ENCODE peak calls at places on chromosomes 7 and 10, in seven cellular contexts. M is cardiac muscle cell; E is BE2C; T is PC-3; O is effector memory CD4-positive, alpha-beta T cell; Z is right lobe of liver; S is body of pancreas. Y is an unnamed sample. For H3K36me3, the result is how much of the 10 kb centered on the place peaks cover.

GRCh38 chr10:6647811-6648526 is 67.9 kb upstream of the PRKCQ start:
- DNase-seq in M (peak), E (peak), T (peak), O (peak), Z (peak), S (peak), Y (peak)

GRCh38 chr7:121385800-121386179 is 10.3 kb downstream of the FAM3C start:
- DNase-seq in M (peak), E (no peak), T (no peak), O (no peak), Z (no peak), S (no peak), Y (no peak)

GRCh38 chr10:6195376-6195775 is 7.4 kb upstream of the PFKFB3 start:
- DNase-seq in M (peak), E (no peak), T (no peak), O (no peak), Z (no peak), S (no peak), Y (peak)

GRCh38 chr10:88194041-88194887 is 330.8 kb downstream of the PTEN start:
- DNase-seq in M (peak), E (no peak), T (no peak), O (peak), Z (no peak), S (no peak), Y (no peak)

GRCh38 chr10:125868372-125868975 is 12.6 kb downstream of the DHX32 start:
- DNase-seq in M (peak), E (no peak), T (peak), O (no peak), Z (no peak), S (peak), Y (peak)

GRCh38 chr10:95196053-95196452 is 2.0 kb downstream of the ACSM6 start:
- DNase-seq in M (no peak), E (no peak), T (no peak), O (no peak), Z (no peak), S (no peak), Y (no peak)

GRCh38 chr10:44935201-44935960 is 24.2 kb upstream of the RASSF4 start:
- DNase-seq in M (peak), E (no peak), T (no peak), O (no peak), Z (no peak), S (peak), Y (peak)

GRCh38 chr10:30587522-30588031 is 42.0 kb downstream of the LYZL2 start:
- DNase-seq in M (no peak), E (no peak), T (no peak), O (no peak), Z (peak), S (peak), Y (no peak)

GRCh38 chr10:109429956-109430760 is 493.2 kb downstream of the XPNPEP1 start:
- DNase-seq in M (peak), E (no peak), T (peak), O (no peak), Z (no peak), S (no peak), Y (peak)

GRCh38 chr7:128098629-128099028 is 67.4 kb upstream of the LRRC4 start:
- DNase-seq in M (no peak), E (no peak), T (no peak), O (no peak), Z (no peak), S (no peak), Y (no peak)

GRCh38 chr7:101816499-101817030 is 861 bp upstream of the CUX1 start:
- DNase-seq in M (peak), E (peak), T (peak), O (no peak), Z (peak), S (peak), Y (peak)

GRCh38 chr10:6396652-6397051 is 183.4 kb downstream of the PRKCQ start:
- DNase-seq in M (peak), E (no peak), T (peak), O (no peak), Z (no peak), S (no peak), Y (peak)

GRCh38 chr10:110755781-110756180 is 111.6 kb downstream of the RBM20 start:
- DNase-seq in M (no peak), E (no peak), T (no peak), O (no peak), Z (no peak), S (no peak), Y (no peak)

GRCh38 chr7:73941836-73942551 is 81.0 kb downstream of the TMEM270 start:
- DNase-seq in M (peak), E (no peak), T (peak), O (no peak), Z (no peak), S (no peak), Y (peak)

GRCh38 chr7:21305455-21306235 is 122.2 kb upstream of the SP4 start:
- DNase-seq in M (no peak), E (no peak), T (peak), O (no peak), Z (no peak), S (no peak), Y (no peak)

GRCh38 chr10:79322616-79323566 is 24.4 kb upstream of the PPIF start:
- DNase-seq in M (peak), E (no peak), T (peak), O (peak), Z (no peak), S (no peak), Y (peak)

GRCh38 chr10:117131390-117132327 is 6.4 kb downstream of the VAX1 start:
- DNase-seq in M (no peak), E (no peak), T (no peak), O (no peak), Z (no peak), S (no peak), Y (no peak)
- H3K36me3 ChIP-seq in M (under half), E (under half), T (under half), O (under half), Z (under half), S (under half), Y (under half)

GRCh38 chr7:43590862-43591550 is 8.1 kb downstream of the STK17A start:
- DNase-seq in M (no peak), E (no peak), T (no peak), O (no peak), Z (no peak), S (no peak), Y (no peak)

GRCh38 chr7:43592321-43592720 is 9.4 kb downstream of the STK17A start:
- DNase-seq in M (no peak), E (no peak), T (peak), O (no peak), Z (no peak), S (no peak), Y (no peak)

GRCh38 chr7:43594020-43594419 is 11.1 kb downstream of the STK17A start:
- DNase-seq in M (no peak), E (no peak), T (no peak), O (no peak), Z (no peak), S (no peak), Y (no peak)

GRCh38 chr7:43591551-43592180 is 8.8 kb downstream of the STK17A start:
- DNase-seq in M (no peak), E (no peak), T (peak), O (no peak), Z (no peak), S (no peak), Y (peak)

DNA sequence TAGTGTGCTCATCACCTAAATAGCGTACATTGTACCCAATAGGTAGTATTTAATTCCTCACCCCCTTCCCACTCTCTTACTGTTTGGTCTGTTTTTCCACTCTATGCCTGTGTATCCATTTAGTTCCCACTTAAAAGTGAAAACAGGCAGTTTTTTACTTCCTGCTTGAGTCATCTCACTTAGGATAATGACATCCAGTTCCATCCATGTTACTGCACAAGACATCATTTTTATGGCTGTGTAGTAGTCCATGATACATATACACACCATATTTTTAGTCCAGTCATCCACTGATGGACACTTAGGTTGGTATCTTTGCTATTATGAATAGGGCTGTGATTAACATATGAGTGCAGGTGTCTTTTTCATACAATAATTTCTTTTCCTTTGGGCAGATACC is 10.1 kb downstream of the STK17A start:
- DNase-seq in M (no peak), E (no peak), T (no peak), O (no peak), Z (no peak), S (no peak), Y (no peak)
- H3K36me3 ChIP-seq in M (under half), E (under half), T (under half), O (under half), Z (under half), S (under half), Y (under half)

GRCh38 chr7:134908289-134908688 is 78.0 kb upstream of the AGBL3 start:
- DNase-seq in M (no peak), E (no peak), T (peak), O (no peak), Z (no peak), S (no peak), Y (peak)
- H3K36me3 ChIP-seq in M (under half), E (under half), T (under half), O (under half), Z (under half), S (under half), Y (under half)

GRCh38 chr7:44212018-44212417 is 11.2 kb downstream of the YKT6 start:
- DNase-seq in M (no peak), E (no peak), T (no peak), O (no peak), Z (no peak), S (no peak), Y (no peak)
- H3K36me3 ChIP-seq in M (under half), E (under half), T (under half), O (half or more), Z (under half), S (under half), Y (half or more)

DNA sequence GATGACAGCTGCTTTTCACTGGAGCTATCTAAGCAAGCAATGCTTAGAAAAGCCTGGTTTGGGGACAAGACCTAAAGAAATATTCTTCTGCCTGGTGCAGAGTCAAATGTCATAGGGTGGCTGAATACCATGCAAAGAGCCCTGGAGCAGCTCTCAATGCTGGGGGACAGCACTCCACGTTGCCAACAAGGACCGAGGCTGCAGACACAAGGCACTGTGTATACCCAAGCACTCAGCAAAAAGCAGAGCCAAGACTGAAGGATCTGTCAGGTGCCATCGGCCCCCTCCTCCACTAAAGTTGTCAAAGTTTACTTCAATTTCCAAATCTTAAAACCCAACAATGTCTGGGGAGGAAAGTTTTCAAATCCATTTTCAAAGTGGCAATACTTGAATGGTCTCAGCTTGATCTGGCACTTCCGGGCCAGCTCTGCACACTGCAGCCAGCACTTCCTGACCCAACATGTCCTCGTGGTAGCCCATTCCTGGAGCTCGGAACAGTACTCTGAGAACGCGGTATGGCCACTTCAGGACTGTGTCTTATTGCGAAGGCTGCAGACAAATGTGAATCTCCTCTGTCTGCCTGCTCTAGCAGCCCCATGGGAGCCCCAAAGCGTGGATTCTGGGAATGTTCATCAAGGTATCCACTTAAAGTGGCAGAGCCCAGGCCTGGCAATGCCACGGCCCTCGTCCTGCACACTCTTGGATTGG is 191.8 kb downstream of the TNS3 start:
- DNase-seq in M (no peak), E (no peak), T (no peak), O (no peak), Z (peak), S (no peak), Y (no peak)
- H3K36me3 ChIP-seq in M (under half), E (under half), T (under half), O (under half), Z (under half), S (under half), Y (under half)

DNA sequence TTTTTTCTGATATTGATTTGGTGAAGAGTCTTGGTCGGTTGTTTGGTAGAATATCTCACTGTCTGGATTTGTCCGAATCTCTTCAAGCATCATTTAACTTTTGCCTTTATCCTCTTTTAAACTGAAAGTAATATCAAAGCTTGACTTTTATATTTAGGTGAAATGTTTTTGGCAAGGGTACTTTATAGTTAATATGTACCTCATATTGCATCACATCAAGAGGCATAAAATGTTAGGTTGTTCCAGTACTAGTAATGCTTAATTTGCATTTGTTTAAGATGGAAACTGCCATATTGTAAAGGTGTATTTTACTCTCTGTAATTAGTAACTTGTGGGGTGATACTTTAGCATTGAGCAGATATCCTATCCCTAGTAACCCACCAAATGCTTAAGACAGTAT is 17.1 kb upstream of the DDX21 start:
- DNase-seq in M (no peak), E (no peak), T (no peak), O (no peak), Z (no peak), S (no peak), Y (no peak)
- H3K36me3 ChIP-seq in M (half or more), E (under half), T (under half), O (half or more), Z (under half), S (under half), Y (under half)

DNA sequence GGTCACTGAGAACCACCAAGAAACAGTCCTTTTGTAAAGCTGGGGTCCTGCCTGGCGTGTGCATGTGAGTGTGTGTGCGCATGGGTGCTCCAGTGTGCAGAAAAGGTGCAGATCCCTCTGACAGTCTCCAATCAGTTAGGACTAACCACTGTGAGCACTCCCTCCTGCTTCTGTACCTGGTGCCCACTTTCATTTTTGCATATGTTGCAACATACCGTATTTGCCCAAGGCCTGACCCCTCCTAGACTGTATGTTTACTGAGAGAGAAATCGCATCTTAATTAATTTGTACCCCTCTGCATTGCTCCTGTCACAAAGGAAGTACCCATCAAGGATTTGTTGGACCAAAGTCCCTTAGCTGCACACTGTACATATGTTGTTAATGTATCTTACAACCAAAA is 16.7 kb downstream of the PAXIP1 start:
- DNase-seq in M (no peak), E (no peak), T (no peak), O (no peak), Z (no peak), S (no peak), Y (no peak)
- H3K36me3 ChIP-seq in M (under half), E (under half), T (under half), O (under half), Z (under half), S (under half), Y (under half)

GRCh38 chr10:103327906-103328305 is 23.0 kb downstream of the PCGF6 start:
- DNase-seq in M (no peak), E (no peak), T (no peak), O (no peak), Z (peak), S (no peak), Y (no peak)
- H3K36me3 ChIP-seq in M (under half), E (under half), T (under half), O (under half), Z (under half), S (under half), Y (half or more)

DNA sequence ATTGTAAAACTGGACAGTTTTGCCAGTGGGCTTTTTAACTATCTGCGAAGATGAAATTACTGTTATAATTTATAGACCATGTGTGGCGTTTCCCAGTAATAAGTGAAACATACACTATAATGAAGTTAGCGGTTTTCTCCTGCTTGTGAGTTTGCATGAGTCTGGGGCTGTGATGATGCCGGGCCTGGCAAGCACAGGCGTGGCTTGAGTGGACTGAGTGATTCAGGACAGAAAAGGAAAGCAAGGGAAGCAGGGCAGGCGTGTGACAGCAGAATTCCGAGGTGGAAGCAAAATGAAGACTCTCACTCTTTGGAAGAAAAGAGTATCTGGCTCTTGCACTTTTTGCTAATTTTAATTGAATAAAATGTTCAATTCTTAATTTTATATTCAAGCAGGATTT is 90.5 kb downstream of the CUL1 start:
- DNase-seq in M (no peak), E (no peak), T (no peak), O (no peak), Z (no peak), S (no peak), Y (no peak)
- H3K36me3 ChIP-seq in M (half or more), E (half or more), T (half or more), O (half or more), Z (under half), S (half or more), Y (half or more)

GRCh38 chr7:107972986-107973385 is 30.0 kb downstream of the LAMB1 start:
- DNase-seq in M (peak), E (no peak), T (no peak), O (no peak), Z (no peak), S (no peak), Y (no peak)
- H3K36me3 ChIP-seq in M (under half), E (half or more), T (half or more), O (under half), Z (under half), S (under half), Y (half or more)